ENCODE peak calls at places on chromosomes 7 and 10, in six cellular contexts. A, I, P, F, X and H are unnamed samples.

GRCh38 chr10:35598379-35598778 is 6.8 kb upstream of the GJD4 start:
- DNase-seq in P (no peak), X (peak; percentile 36), I (peak; percentile 23), A (peak; percentile 35), F (no peak), H (no peak)

GRCh38 chr10:65805993-65806392 is 1119.8 kb upstream of the LRRTM3 start:
- DNase-seq in I (peak; percentile 6), P (no peak), A (no peak), X (peak; percentile 10), F (no peak), H (no peak)

GRCh38 chr7:33645096-33645495 is 260.2 kb upstream of the BMPER start:
- DNase-seq in X (no peak), F (no peak), A (no peak), P (no peak), I (no peak), H (no peak)

GRCh38 chr7:128791968-128792319 is at the start of gene CCDC136:
- DNase-seq in F (no peak), A (no peak), P (no peak), X (peak; percentile 37), I (peak; percentile 38), H (no peak)

GRCh38 chr10:5910323-5911100 is 20.5 kb downstream of the FBH1 start:
- DNase-seq in F (no peak), X (no peak), P (no peak), A (no peak), I (no peak), H (no peak)

GRCh38 chr7:99380823-99381663 is 6.5 kb downstream of the ARPC1B start:
- DNase-seq in P (peak; percentile 75), F (no peak), A (no peak), X (no peak), I (no peak), H (no peak)

GRCh38 chr7:134949171-134949570 is 37.1 kb upstream of the AGBL3 start:
- DNase-seq in X (no peak), A (no peak), I (no peak), P (no peak), F (no peak), H (no peak)

GRCh38 chr10:77969029-77969635 is 42.6 kb upstream of the DLG5 start:
- DNase-seq in A (no peak), F (no peak), P (no peak), X (no peak), I (no peak), H (no peak)

GRCh38 chr10:26586211-26586610 is 111.3 kb upstream of the PDSS1 start:
- DNase-seq in P (no peak), X (no peak), I (no peak), F (no peak), A (no peak), H (no peak)

GRCh38 chr7:140390466-140391190 is 7.7 kb downstream of the SLC37A3 start:
- DNase-seq in P (no peak), I (no peak), F (no peak), A (no peak), X (no peak), H (no peak)

GRCh38 chr7:120941856-120942255 is 8.7 kb upstream of the ING3 start:
- DNase-seq in I (no peak), X (no peak), A (no peak), P (no peak), F (no peak), H (no peak)

GRCh38 chr7:103989785-103990775 is 622 bp upstream of the RELN start:
- DNase-seq in P (no peak), X (peak; percentile 10), I (peak; percentile 48), F (peak; percentile 26), A (peak; percentile 44), H (no peak)